ENCODE peak calls at places on chromosomes 2 and 18, in eight cellular contexts. One of them, this sample, is unnamed. For H3K36me3, the result is how much of the 10 kb centered on the place peaks cover.

GRCh38 chr2:218021536-218022071 is 18.8 kb upstream of the TNS1 start:
- DNase-seq in astrocyte: no peak
- DNase-seq in CD8-positive, alpha-beta T cell: no peak
- DNase-seq in bronchial epithelial cell: no peak
- DNase-seq in PC-9: no peak
- DNase-seq in suprapubic skin: peak
- DNase-seq in lower lobe of right lung: no peak
- DNase-seq in endothelial cell of umbilical vein: no peak
- DNase-seq in this sample: no peak

GRCh38 chr18:12862467-12862866 is 21.6 kb downstream of the PTPN2 start:
- DNase-seq in suprapubic skin: no peak
- DNase-seq in PC-9: peak
- DNase-seq in lower lobe of right lung: no peak
- DNase-seq in astrocyte: peak
- DNase-seq in CD8-positive, alpha-beta T cell: no peak
- DNase-seq in endothelial cell of umbilical vein: no peak
- DNase-seq in bronchial epithelial cell: peak
- DNase-seq in this sample: peak

GRCh38 chr2:226743911-226744310 is 55.7 kb downstream of the IRS1 start:
- DNase-seq in lower lobe of right lung: no peak
- DNase-seq in PC-9: no peak
- DNase-seq in suprapubic skin: no peak
- DNase-seq in CD8-positive, alpha-beta T cell: no peak
- DNase-seq in endothelial cell of umbilical vein: no peak
- DNase-seq in bronchial epithelial cell: no peak
- DNase-seq in astrocyte: peak
- DNase-seq in this sample: no peak

GRCh38 chr2:43035922-43036321 is 190.5 kb downstream of the ZFP36L2 start:
- DNase-seq in CD8-positive, alpha-beta T cell: no peak
- DNase-seq in lower lobe of right lung: no peak
- DNase-seq in suprapubic skin: no peak
- DNase-seq in bronchial epithelial cell: no peak
- DNase-seq in PC-9: no peak
- DNase-seq in astrocyte: no peak
- DNase-seq in endothelial cell of umbilical vein: no peak
- DNase-seq in this sample: no peak

GRCh38 chr2:207892676-207893402 is 123.1 kb upstream of the FZD5 start:
- DNase-seq in suprapubic skin: no peak
- DNase-seq in astrocyte: peak
- DNase-seq in PC-9: no peak
- DNase-seq in bronchial epithelial cell: no peak
- DNase-seq in endothelial cell of umbilical vein: no peak
- DNase-seq in lower lobe of right lung: no peak
- DNase-seq in CD8-positive, alpha-beta T cell: no peak
- DNase-seq in this sample: no peak

GRCh38 chr2:714005-714741 is 37.0 kb upstream of the TMEM18 start:
- DNase-seq in endothelial cell of umbilical vein: peak
- DNase-seq in PC-9: peak
- DNase-seq in bronchial epithelial cell: peak
- DNase-seq in CD8-positive, alpha-beta T cell: no peak
- DNase-seq in suprapubic skin: no peak
- DNase-seq in lower lobe of right lung: no peak
- DNase-seq in astrocyte: no peak
- DNase-seq in this sample: peak

GRCh38 chr2:62306751-62307468 is 111.0 kb downstream of the B3GNT2 start:
- DNase-seq in suprapubic skin: peak
- DNase-seq in PC-9: peak
- DNase-seq in bronchial epithelial cell: peak
- DNase-seq in lower lobe of right lung: no peak
- DNase-seq in endothelial cell of umbilical vein: peak
- DNase-seq in astrocyte: no peak
- DNase-seq in CD8-positive, alpha-beta T cell: no peak
- DNase-seq in this sample: no peak

GRCh38 chr2:77521931-77522470 is at the start of gene LRRTM4:
- DNase-seq in bronchial epithelial cell: no peak
- DNase-seq in CD8-positive, alpha-beta T cell: no peak
- DNase-seq in astrocyte: no peak
- DNase-seq in suprapubic skin: no peak
- DNase-seq in lower lobe of right lung: no peak
- DNase-seq in PC-9: no peak
- DNase-seq in endothelial cell of umbilical vein: no peak
- DNase-seq in this sample: no peak

GRCh38 chr2:36965196-36965595 is 1.1 kb downstream of the STRN start:
- DNase-seq in endothelial cell of umbilical vein: no peak
- DNase-seq in lower lobe of right lung: no peak
- DNase-seq in astrocyte: no peak
- DNase-seq in bronchial epithelial cell: no peak
- DNase-seq in CD8-positive, alpha-beta T cell: no peak
- DNase-seq in suprapubic skin: no peak
- DNase-seq in PC-9: no peak
- DNase-seq in this sample: no peak

GRCh38 chr2:147061269-147061668 is 783.6 kb upstream of the ACVR2A start:
- DNase-seq in CD8-positive, alpha-beta T cell: no peak
- DNase-seq in lower lobe of right lung: no peak
- DNase-seq in bronchial epithelial cell: no peak
- DNase-seq in astrocyte: no peak
- DNase-seq in suprapubic skin: no peak
- DNase-seq in PC-9: no peak
- DNase-seq in endothelial cell of umbilical vein: no peak
- DNase-seq in this sample: no peak

GRCh38 chr2:221142341-221142740 is 429.8 kb downstream of the EPHA4 start:
- DNase-seq in endothelial cell of umbilical vein: no peak
- DNase-seq in CD8-positive, alpha-beta T cell: no peak
- DNase-seq in bronchial epithelial cell: no peak
- DNase-seq in lower lobe of right lung: no peak
- DNase-seq in astrocyte: no peak
- DNase-seq in PC-9: no peak
- DNase-seq in suprapubic skin: no peak
- DNase-seq in this sample: no peak

GRCh38 chr2:190599073-190599472 is 49.8 kb upstream of the NAB1 start:
- DNase-seq in astrocyte: peak
- DNase-seq in CD8-positive, alpha-beta T cell: no peak
- DNase-seq in lower lobe of right lung: no peak
- DNase-seq in bronchial epithelial cell: peak
- DNase-seq in endothelial cell of umbilical vein: no peak
- DNase-seq in PC-9: no peak
- DNase-seq in suprapubic skin: no peak
- DNase-seq in this sample: no peak

GRCh38 chr18:61635901-61636528 is 256.8 kb downstream of the RNF152 start:
- DNase-seq in bronchial epithelial cell: peak
- DNase-seq in suprapubic skin: no peak
- DNase-seq in astrocyte: peak
- DNase-seq in PC-9: peak
- DNase-seq in endothelial cell of umbilical vein: peak
- DNase-seq in lower lobe of right lung: peak
- DNase-seq in CD8-positive, alpha-beta T cell: no peak
- DNase-seq in this sample: no peak

GRCh38 chr2:8090748-8091700 is 590.8 kb upstream of the ID2 start:
- DNase-seq in suprapubic skin: peak
- DNase-seq in bronchial epithelial cell: peak
- DNase-seq in CD8-positive, alpha-beta T cell: no peak
- DNase-seq in PC-9: no peak
- DNase-seq in lower lobe of right lung: peak
- DNase-seq in astrocyte: peak
- DNase-seq in endothelial cell of umbilical vein: no peak
- DNase-seq in this sample: peak

GRCh38 chr18:52903858-52904257 is 563.9 kb downstream of the DCC start:
- DNase-seq in lower lobe of right lung: peak
- DNase-seq in CD8-positive, alpha-beta T cell: no peak
- DNase-seq in astrocyte: no peak
- DNase-seq in suprapubic skin: no peak
- DNase-seq in PC-9: no peak
- DNase-seq in bronchial epithelial cell: peak
- DNase-seq in endothelial cell of umbilical vein: no peak
- DNase-seq in this sample: no peak

GRCh38 chr18:76474824-76475223 is 20.2 kb downstream of the ZNF516 start:
- DNase-seq in astrocyte: no peak
- DNase-seq in bronchial epithelial cell: no peak
- DNase-seq in lower lobe of right lung: no peak
- DNase-seq in CD8-positive, alpha-beta T cell: no peak
- DNase-seq in endothelial cell of umbilical vein: no peak
- DNase-seq in suprapubic skin: no peak
- DNase-seq in PC-9: no peak
- DNase-seq in this sample: no peak

GRCh38 chr2:160471950-160472349 is 21.7 kb downstream of the RBMS1 start:
- DNase-seq in CD8-positive, alpha-beta T cell: no peak
- DNase-seq in PC-9: no peak
- DNase-seq in lower lobe of right lung: no peak
- DNase-seq in bronchial epithelial cell: no peak
- DNase-seq in endothelial cell of umbilical vein: no peak
- DNase-seq in astrocyte: no peak
- DNase-seq in suprapubic skin: no peak
- DNase-seq in this sample: no peak

GRCh38 chr2:228875152-228875875 is 395.8 kb downstream of the PID1 start:
- DNase-seq in PC-9: no peak
- DNase-seq in lower lobe of right lung: no peak
- DNase-seq in endothelial cell of umbilical vein: no peak
- DNase-seq in suprapubic skin: no peak
- DNase-seq in astrocyte: peak
- DNase-seq in bronchial epithelial cell: no peak
- DNase-seq in CD8-positive, alpha-beta T cell: no peak
- DNase-seq in this sample: peak

GRCh38 chr18:36157441-36157840 is 27.7 kb downstream of the ELP2 start:
- DNase-seq in endothelial cell of umbilical vein: no peak
- DNase-seq in astrocyte: peak
- DNase-seq in lower lobe of right lung: no peak
- DNase-seq in PC-9: no peak
- DNase-seq in bronchial epithelial cell: no peak
- DNase-seq in CD8-positive, alpha-beta T cell: no peak
- DNase-seq in suprapubic skin: no peak
- DNase-seq in this sample: no peak
- H3K36me3 ChIP-seq in endothelial cell of umbilical vein: under half
- H3K36me3 ChIP-seq in astrocyte: under half
- H3K36me3 ChIP-seq in lower lobe of right lung: half or more
- H3K36me3 ChIP-seq in PC-9: under half
- H3K36me3 ChIP-seq in bronchial epithelial cell: under half
- H3K36me3 ChIP-seq in CD8-positive, alpha-beta T cell: under half
- H3K36me3 ChIP-seq in suprapubic skin: half or more
- H3K36me3 ChIP-seq in this sample: under half

GRCh38 chr2:128716371-128716770 is 397.7 kb upstream of the HS6ST1 start:
- DNase-seq in suprapubic skin: no peak
- DNase-seq in lower lobe of right lung: no peak
- DNase-seq in endothelial cell of umbilical vein: no peak
- DNase-seq in CD8-positive, alpha-beta T cell: no peak
- DNase-seq in PC-9: no peak
- DNase-seq in astrocyte: no peak
- DNase-seq in bronchial epithelial cell: no peak
- DNase-seq in this sample: no peak

GRCh38 chr2:128722469-128722868 is 403.8 kb upstream of the HS6ST1 start:
- DNase-seq in endothelial cell of umbilical vein: no peak
- DNase-seq in bronchial epithelial cell: no peak
- DNase-seq in CD8-positive, alpha-beta T cell: no peak
- DNase-seq in suprapubic skin: no peak
- DNase-seq in PC-9: no peak
- DNase-seq in lower lobe of right lung: no peak
- DNase-seq in astrocyte: no peak
- DNase-seq in this sample: no peak

GRCh38 chr2:128717758-128718710 is 399.4 kb upstream of the HS6ST1 start:
- DNase-seq in bronchial epithelial cell: no peak
- DNase-seq in lower lobe of right lung: no peak
- DNase-seq in endothelial cell of umbilical vein: no peak
- DNase-seq in astrocyte: no peak
- DNase-seq in PC-9: no peak
- DNase-seq in suprapubic skin: peak
- DNase-seq in CD8-positive, alpha-beta T cell: no peak
- DNase-seq in this sample: no peak

GRCh38 chr2:128724547-128724946 is 405.9 kb upstream of the HS6ST1 start:
- DNase-seq in PC-9: no peak
- DNase-seq in endothelial cell of umbilical vein: no peak
- DNase-seq in suprapubic skin: no peak
- DNase-seq in lower lobe of right lung: no peak
- DNase-seq in bronchial epithelial cell: no peak
- DNase-seq in CD8-positive, alpha-beta T cell: no peak
- DNase-seq in astrocyte: no peak
- DNase-seq in this sample: no peak

DNA sequence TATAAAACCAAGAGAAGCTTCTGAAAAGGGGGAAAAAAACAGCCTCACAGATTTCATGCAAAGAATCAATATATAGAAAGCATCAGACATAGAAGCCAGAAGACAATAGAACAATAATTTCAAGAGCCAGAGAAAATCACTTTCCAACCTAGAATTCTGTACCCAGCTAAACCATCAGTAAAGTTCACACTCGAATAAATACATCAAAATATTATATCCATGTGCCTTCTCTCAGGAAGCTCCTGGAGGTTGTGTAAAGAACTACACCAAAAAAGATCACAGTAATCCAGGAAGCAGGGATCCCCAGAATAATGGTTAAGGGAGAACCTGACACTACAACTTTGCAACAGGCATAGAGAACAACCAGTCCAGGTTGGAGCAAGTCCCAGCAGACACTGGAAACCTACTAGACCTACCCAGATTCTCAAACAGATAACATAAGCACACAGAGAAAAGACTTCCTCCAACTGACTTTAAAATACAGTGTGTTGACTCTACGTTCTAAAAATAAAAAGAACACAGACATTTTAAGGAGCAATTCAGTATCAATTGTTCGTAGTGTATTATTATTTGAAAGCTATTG is 401.9 kb upstream of the HS6ST1 start:
- DNase-seq in lower lobe of right lung: no peak
- DNase-seq in endothelial cell of umbilical vein: no peak
- DNase-seq in suprapubic skin: no peak
- DNase-seq in bronchial epithelial cell: no peak
- DNase-seq in CD8-positive, alpha-beta T cell: no peak
- DNase-seq in PC-9: no peak
- DNase-seq in astrocyte: no peak
- DNase-seq in this sample: no peak
- TF ChIP-seq CTCF in lower lobe of right lung: no peak
- TF ChIP-seq CTCF in endothelial cell of umbilical vein: no peak
- TF ChIP-seq CTCF in suprapubic skin: no peak
- TF ChIP-seq CTCF in bronchial epithelial cell: no peak
- TF ChIP-seq CTCF in CD8-positive, alpha-beta T cell: no peak
- TF ChIP-seq CTCF in PC-9: peak
- TF ChIP-seq CTCF in astrocyte: no peak
- TF ChIP-seq CTCF in this sample: no peak

DNA sequence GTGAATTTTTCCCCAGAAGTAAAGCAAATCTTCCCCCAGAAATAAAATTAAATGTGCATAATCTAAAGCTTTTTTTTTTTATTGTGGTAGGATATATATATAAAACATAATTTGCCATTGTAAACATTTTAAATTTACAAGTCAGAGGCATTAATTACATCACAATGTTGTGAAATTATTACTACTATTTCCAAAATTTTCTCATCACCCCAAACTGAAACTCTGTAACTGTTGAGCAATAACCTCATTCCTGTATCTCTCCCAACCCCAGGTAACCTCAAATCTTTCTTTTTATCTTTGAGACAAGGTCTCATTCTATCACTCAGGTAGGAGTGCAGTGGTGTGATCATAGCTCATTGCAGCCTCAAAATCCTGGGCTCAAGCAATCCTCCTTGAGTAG is 11.2 kb downstream of the MRPL19 start:
- DNase-seq in astrocyte: no peak
- DNase-seq in suprapubic skin: no peak
- DNase-seq in PC-9: no peak
- DNase-seq in endothelial cell of umbilical vein: no peak
- DNase-seq in CD8-positive, alpha-beta T cell: no peak
- DNase-seq in bronchial epithelial cell: no peak
- DNase-seq in lower lobe of right lung: no peak
- DNase-seq in this sample: no peak
- H3K36me3 ChIP-seq in astrocyte: under half
- H3K36me3 ChIP-seq in suprapubic skin: half or more
- H3K36me3 ChIP-seq in PC-9: half or more
- H3K36me3 ChIP-seq in endothelial cell of umbilical vein: under half
- H3K36me3 ChIP-seq in CD8-positive, alpha-beta T cell: under half
- H3K36me3 ChIP-seq in bronchial epithelial cell: under half
- H3K36me3 ChIP-seq in lower lobe of right lung: half or more
- H3K36me3 ChIP-seq in this sample: under half

GRCh38 chr2:240595381-240596079 is 9.0 kb downstream of the CAPN10 start:
- DNase-seq in suprapubic skin: peak
- DNase-seq in PC-9: no peak
- DNase-seq in lower lobe of right lung: peak
- DNase-seq in bronchial epithelial cell: no peak
- DNase-seq in astrocyte: no peak
- DNase-seq in CD8-positive, alpha-beta T cell: no peak
- DNase-seq in endothelial cell of umbilical vein: no peak
- DNase-seq in this sample: no peak
- TF ChIP-seq CTCF in suprapubic skin: no peak
- TF ChIP-seq CTCF in PC-9: no peak
- TF ChIP-seq CTCF in lower lobe of right lung: no peak
- TF ChIP-seq CTCF in bronchial epithelial cell: peak
- TF ChIP-seq CTCF in astrocyte: no peak
- TF ChIP-seq CTCF in CD8-positive, alpha-beta T cell: no peak
- TF ChIP-seq CTCF in endothelial cell of umbilical vein: peak
- TF ChIP-seq CTCF in this sample: peak